ENCODE peak calls at places on chromosomes 7 and 10, in seven cellular contexts. W, O, L, D, A, B and T are unnamed samples. For H3K27me3, the result is how much of the 10 kb centered on the place peaks cover.

GRCh38 chr10:80046629-80047441 is 31.6 kb upstream of the TMEM254 start:
- DNase-seq in W (peak), O (peak), L (peak), D (peak), A (peak), B (peak), T (peak)

GRCh38 chr7:135232720-135233119 is 918 bp upstream of the STRA8 start:
- DNase-seq in W (no peak), O (peak), L (peak), D (no peak), A (no peak), B (no peak), T (no peak)

GRCh38 chr7:77258014-77258413 is 58.4 kb upstream of the FGL2 start:
- DNase-seq in W (no peak), O (peak), L (no peak), D (no peak), A (no peak), B (peak), T (peak)

GRCh38 chr10:43585046-43585445 is 10.6 kb upstream of the ZNF239 start:
- DNase-seq in W (no peak), O (peak), L (no peak), D (no peak), A (no peak), B (peak), T (no peak)

GRCh38 chr7:50595538-50596102 is 30.4 kb upstream of the DDC start:
- DNase-seq in W (peak), O (peak), L (peak), D (no peak), A (no peak), B (peak), T (peak)

GRCh38 chr10:127157506-127158205 is 38.7 kb downstream of the INSYN2A start:
- DNase-seq in W (no peak), O (peak), L (no peak), D (no peak), A (no peak), B (peak), T (no peak)

GRCh38 chr7:24637021-24637420 is 63.8 kb downstream of the PALS2 start:
- DNase-seq in W (no peak), O (peak), L (no peak), D (no peak), A (no peak), B (peak), T (no peak)

GRCh38 chr7:148712610-148713330 is 14.1 kb downstream of the CUL1 start:
- DNase-seq in W (no peak), O (peak), L (no peak), D (no peak), A (no peak), B (peak), T (no peak)

GRCh38 chr7:80135306-80136104 is 874 bp downstream of the GNAI1 start:
- DNase-seq in W (peak), O (peak), L (no peak), D (no peak), A (no peak), B (peak), T (no peak)

GRCh38 chr7:20742913-20743312 is 43.8 kb downstream of the SP8 start:
- DNase-seq in W (no peak), O (no peak), L (no peak), D (no peak), A (no peak), B (no peak), T (no peak)

GRCh38 chr7:44735403-44736165 is 13.1 kb upstream of the ZMIZ2 start:
- DNase-seq in W (no peak), O (peak), L (peak), D (no peak), A (no peak), B (peak), T (peak)

GRCh38 chr10:61609609-61610166 is 53.0 kb upstream of the CABCOCO1 start:
- DNase-seq in W (no peak), O (no peak), L (no peak), D (no peak), A (no peak), B (no peak), T (no peak)

GRCh38 chr7:103915958-103916357 is 73.5 kb downstream of the RELN start:
- DNase-seq in W (no peak), O (peak), L (no peak), D (no peak), A (no peak), B (peak), T (no peak)

GRCh38 chr7:158001621-158002320 is 585.9 kb downstream of the PTPRN2 start:
- DNase-seq in W (no peak), O (no peak), L (no peak), D (no peak), A (peak), B (no peak), T (no peak)

GRCh38 chr7:92613214-92613613 is 23.0 kb upstream of the FAM133B start:
- DNase-seq in W (no peak), O (peak), L (no peak), D (no peak), A (no peak), B (no peak), T (no peak)

GRCh38 chr7:12570148-12570528 is 382 bp upstream of the SCIN start:
- DNase-seq in W (no peak), O (peak), L (no peak), D (no peak), A (peak), B (no peak), T (no peak)

GRCh38 chr10:72245949-72246525 is 27.7 kb upstream of the DDIT4 start:
- DNase-seq in W (no peak), O (no peak), L (no peak), D (no peak), A (no peak), B (no peak), T (no peak)

GRCh38 chr10:29628912-29629526 is 5.8 kb downstream of the SVIL start:
- DNase-seq in W (no peak), O (no peak), L (no peak), D (no peak), A (no peak), B (no peak), T (no peak)

GRCh38 chr10:29631049-29631339 is 3.8 kb downstream of the SVIL start:
- DNase-seq in W (no peak), O (no peak), L (no peak), D (no peak), A (no peak), B (no peak), T (no peak)

GRCh38 chr10:29627201-29628105 is 7.3 kb downstream of the SVIL start:
- DNase-seq in W (no peak), O (peak), L (no peak), D (no peak), A (no peak), B (peak), T (no peak)

GRCh38 chr10:29634105-29634504 is 666 bp downstream of the SVIL start:
- DNase-seq in W (no peak), O (no peak), L (no peak), D (no peak), A (no peak), B (no peak), T (no peak)

DNA sequence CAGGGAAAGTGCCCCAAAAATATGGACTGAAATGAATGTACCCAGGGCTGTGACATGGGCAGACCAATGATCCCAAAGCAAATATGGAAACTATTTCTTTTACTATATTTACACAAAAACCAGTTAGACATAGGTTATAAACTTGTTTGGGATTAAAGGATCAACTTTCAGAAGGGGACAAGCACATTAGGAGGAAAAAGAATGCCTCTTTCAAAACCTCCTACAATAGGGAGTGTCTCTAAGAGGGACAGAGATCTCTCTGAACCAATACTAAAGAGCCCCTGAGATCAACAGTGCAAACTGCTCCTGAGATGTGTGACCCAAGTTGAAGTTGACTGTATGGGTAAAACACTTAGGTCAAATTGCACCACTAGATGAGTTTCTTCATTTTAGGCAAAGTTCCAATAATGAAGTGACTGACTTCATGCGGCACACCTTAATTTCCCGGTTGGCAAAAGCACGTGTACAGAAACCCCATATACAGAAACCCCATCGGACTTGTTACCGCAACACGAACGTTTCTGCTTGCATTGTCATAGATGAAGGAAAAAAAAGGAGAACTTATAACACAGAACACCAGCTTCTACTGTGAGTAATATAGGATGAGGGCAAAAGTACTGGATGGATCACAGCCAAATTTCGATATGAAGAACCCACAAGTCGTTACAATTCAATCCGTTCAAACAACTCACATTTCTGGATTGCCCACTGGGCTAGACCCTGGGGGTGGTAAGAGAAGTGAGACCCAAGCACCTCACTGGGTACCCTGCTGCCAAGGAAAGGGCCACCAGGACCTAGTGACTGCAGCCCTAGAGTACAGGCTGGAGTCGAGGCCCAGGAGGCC is 4.3 kb downstream of the SVIL start:
- DNase-seq in W (no peak), O (no peak), L (no peak), D (no peak), A (no peak), B (no peak), T (no peak)
- H3K27ac ChIP-seq in W (peak), O (no peak), L (no peak), D (peak), A (peak), B (no peak), T (no peak)

GRCh38 chr7:98617960-98618418 is 904 bp downstream of the NPTX2 start:
- DNase-seq in W (no peak), O (peak), L (no peak), D (no peak), A (no peak), B (no peak), T (no peak)

GRCh38 chr7:98617051-98617959 is at the start of gene NPTX2:
- DNase-seq in W (no peak), O (peak), L (no peak), D (no peak), A (peak), B (peak), T (no peak)

GRCh38 chr7:98613601-98614425 is 3.3 kb upstream of the NPTX2 start:
- DNase-seq in W (no peak), O (peak), L (no peak), D (no peak), A (no peak), B (peak), T (no peak)

GRCh38 chr7:98618786-98619185 is 1.7 kb downstream of the NPTX2 start:
- DNase-seq in W (no peak), O (peak), L (no peak), D (no peak), A (peak), B (no peak), T (no peak)

DNA sequence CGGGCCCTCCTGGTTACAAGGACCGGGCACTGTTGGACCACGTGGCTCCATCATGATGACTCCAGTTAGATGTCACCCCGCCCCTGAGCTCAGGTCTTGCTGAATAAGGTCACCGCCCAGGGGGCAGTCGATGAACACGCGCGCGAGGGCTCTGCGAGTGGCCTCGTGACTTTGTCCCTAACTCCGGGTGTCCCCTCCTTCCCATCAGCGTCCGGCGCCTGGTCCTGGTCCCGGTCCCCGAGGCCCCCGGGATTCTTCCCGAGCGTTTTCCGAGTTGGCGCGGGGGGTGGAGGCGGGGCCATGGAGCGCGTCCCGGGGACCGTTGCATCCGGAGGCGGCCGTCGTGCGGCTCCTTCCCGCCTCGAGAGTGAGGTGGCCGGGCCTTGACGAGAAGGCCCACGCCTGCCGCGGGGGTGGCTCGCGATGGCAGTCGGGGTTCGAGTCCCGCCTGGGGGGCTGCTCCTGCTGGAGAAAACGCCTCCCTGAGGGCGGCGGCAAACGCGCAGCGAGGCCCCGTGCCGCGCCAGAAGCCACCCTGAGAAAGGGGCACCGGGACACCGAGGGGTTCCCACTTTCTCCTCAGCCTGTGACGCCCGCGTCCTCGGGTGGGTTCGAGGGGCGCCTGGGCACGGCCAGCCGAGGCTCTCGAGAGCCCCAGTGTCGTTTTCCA is 569 bp upstream of the NPTX2 start:
- DNase-seq in W (no peak), O (no peak), L (no peak), D (no peak), A (peak), B (no peak), T (no peak)
- H3K4me3 ChIP-seq in W (no peak), O (no peak), L (no peak), D (peak), A (no peak), B (no peak), T (no peak)

GRCh38 chr7:1666251-1666778 is 3.8 kb upstream of the ELFN1 start:
- DNase-seq in W (no peak), O (peak), L (no peak), D (peak), A (no peak), B (peak), T (no peak)
- H3K27me3 ChIP-seq in W (under half), O (under half), L (under half), D (half or more), A (under half), B (under half), T (half or more)

GRCh38 chr7:28166982-28167715 is 13.4 kb downstream of the JAZF1 start:
- DNase-seq in W (no peak), O (no peak), L (no peak), D (no peak), A (no peak), B (peak), T (no peak)

GRCh38 chr7:28170701-28171100 is 9.9 kb downstream of the JAZF1 start:
- DNase-seq in W (no peak), O (no peak), L (no peak), D (no peak), A (no peak), B (no peak), T (no peak)

GRCh38 chr7:28169166-28169713 is 11.4 kb downstream of the JAZF1 start:
- DNase-seq in W (no peak), O (peak), L (no peak), D (no peak), A (no peak), B (peak), T (peak)

GRCh38 chr7:28165971-28166955 is 14.3 kb downstream of the JAZF1 start:
- DNase-seq in W (no peak), O (peak), L (no peak), D (no peak), A (no peak), B (peak), T (no peak)

GRCh38 chr7:28168393-28169158 is 12.0 kb downstream of the JAZF1 start:
- DNase-seq in W (no peak), O (peak), L (no peak), D (no peak), A (no peak), B (no peak), T (no peak)
- H3K27ac ChIP-seq in W (no peak), O (no peak), L (no peak), D (no peak), A (no peak), B (no peak), T (no peak)

GRCh38 chr10:70442332-70442988 is 979 bp upstream of the NODAL start:
- DNase-seq in W (no peak), O (no peak), L (no peak), D (no peak), A (no peak), B (no peak), T (no peak)

GRCh38 chr10:70437721-70438120 is 3.8 kb downstream of the NODAL start:
- DNase-seq in W (no peak), O (no peak), L (no peak), D (no peak), A (no peak), B (no peak), T (no peak)

GRCh38 chr10:70441161-70441876 is at the start of gene NODAL:
- DNase-seq in W (no peak), O (no peak), L (no peak), D (no peak), A (no peak), B (no peak), T (no peak)

GRCh38 chr10:70441877-70442205 is 360 bp upstream of the NODAL start:
- DNase-seq in W (no peak), O (no peak), L (no peak), D (no peak), A (no peak), B (no peak), T (no peak)

DNA sequence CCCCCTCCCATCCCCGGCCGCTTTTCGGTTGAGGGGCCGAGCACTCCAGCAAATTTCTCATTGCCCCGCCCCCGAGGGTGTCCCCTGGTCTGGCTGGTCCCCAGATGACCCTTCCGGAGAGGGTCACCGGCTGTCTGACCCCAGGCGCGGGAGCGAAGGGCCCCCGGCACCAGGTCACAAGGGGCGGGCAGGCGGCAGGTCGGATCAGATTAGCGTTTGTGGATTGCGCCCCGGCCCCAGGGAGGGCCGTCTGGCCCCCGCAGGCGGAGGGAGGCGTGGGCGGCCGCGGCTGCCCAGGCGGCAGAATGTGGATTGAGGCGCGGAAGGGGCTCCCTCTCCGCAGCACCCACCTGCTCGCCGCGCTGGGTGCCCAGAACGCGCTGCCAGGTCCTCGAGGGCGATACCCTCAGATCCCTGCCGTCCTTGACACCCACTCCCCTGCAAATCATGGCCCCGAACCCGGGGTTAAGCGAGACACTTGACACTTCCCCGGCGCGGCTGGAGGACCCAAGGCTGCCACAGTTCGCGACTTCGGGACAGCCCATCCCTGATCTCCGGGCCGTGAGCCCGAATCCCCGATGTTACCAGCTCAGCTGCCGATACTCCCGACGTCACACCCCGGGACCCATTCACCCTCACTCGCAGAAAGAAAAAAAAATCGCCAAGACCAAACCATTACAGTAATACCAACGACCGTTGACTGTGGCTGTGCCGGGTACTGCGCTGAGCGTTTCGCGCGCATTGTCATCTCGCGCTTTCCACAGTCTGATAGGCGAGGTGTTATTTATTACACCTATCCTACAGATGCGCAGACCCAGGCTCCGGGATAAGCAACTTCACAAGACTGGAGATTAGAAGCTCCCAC is 953 bp downstream of the NODAL start:
- DNase-seq in W (no peak), O (peak), L (no peak), D (no peak), A (no peak), B (no peak), T (no peak)
- H3K4me3 ChIP-seq in W (no peak), O (peak), L (no peak), D (no peak), A (no peak), B (no peak), T (no peak)

GRCh38 chr10:131815366-131816156 is 85.2 kb upstream of the PPP2R2D start:
- DNase-seq in W (no peak), O (no peak), L (no peak), D (no peak), A (no peak), B (no peak), T (no peak)
- H3K27me3 ChIP-seq in W (under half), O (under half), L (under half), D (under half), A (under half), B (under half), T (under half)

GRCh38 chr10:113977174-113977573 is 66.5 kb upstream of the ADRB1 start:
- DNase-seq in W (no peak), O (no peak), L (no peak), D (no peak), A (no peak), B (no peak), T (no peak)

GRCh38 chr10:113982296-113982695 is 61.4 kb upstream of the ADRB1 start:
- DNase-seq in W (no peak), O (no peak), L (no peak), D (no peak), A (no peak), B (no peak), T (no peak)

GRCh38 chr10:113979378-113979777 is 64.3 kb upstream of the ADRB1 start:
- DNase-seq in W (no peak), O (no peak), L (no peak), D (no peak), A (no peak), B (no peak), T (no peak)

GRCh38 chr10:113980408-113981087 is 63.1 kb upstream of the ADRB1 start:
- DNase-seq in W (no peak), O (no peak), L (no peak), D (no peak), A (no peak), B (no peak), T (no peak)

DNA sequence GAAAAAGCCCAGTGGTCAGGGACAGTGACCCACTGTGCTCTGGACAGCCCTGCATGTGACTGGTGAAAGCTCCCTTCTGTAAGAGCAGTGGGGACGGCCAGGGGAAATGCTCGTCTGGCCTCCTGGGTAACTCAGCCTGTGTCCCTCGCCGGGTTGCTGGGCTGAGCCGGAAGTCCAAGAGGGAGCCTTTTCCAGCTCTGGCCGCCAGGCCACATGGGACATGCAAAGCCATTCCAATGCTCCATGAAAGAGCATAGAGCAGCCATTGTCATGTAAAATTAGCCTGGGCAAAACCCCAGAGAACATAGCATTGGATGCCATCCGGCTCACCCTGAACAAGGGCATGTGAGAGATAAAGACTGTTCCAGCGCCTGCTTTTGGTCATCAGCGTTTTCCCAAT is 64.9 kb upstream of the ADRB1 start:
- DNase-seq in W (no peak), O (no peak), L (no peak), D (no peak), A (no peak), B (no peak), T (no peak)
- H3K27ac ChIP-seq in W (no peak), O (no peak), L (no peak), D (no peak), A (no peak), B (no peak), T (no peak)

DNA sequence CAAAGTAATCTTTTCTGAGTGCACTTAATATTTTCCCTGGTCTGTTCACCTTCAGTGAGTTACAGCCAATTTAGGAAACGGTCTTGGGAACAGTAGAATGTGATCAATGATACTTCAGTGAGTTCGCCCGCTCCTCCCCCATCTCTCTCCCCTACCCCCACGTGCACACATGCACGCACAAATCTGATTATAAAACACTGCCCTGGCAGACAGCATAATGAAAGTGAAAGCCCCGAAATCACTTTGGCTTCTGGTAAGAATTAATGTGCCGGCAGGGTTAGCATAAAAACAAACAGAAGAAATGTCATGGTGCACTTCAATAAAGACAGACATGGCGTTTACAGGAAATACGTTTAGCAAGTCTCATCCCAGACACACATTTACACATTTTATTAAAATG is 201.4 kb upstream of the CDCA7L start:
- DNase-seq in W (no peak), O (peak), L (no peak), D (no peak), A (no peak), B (no peak), T (no peak)
- H3K4me3 ChIP-seq in W (peak), O (peak), L (no peak), D (no peak), A (no peak), B (peak), T (peak)